ENCODE peak calls at places on chromosomes 4 and X, in eight cellular contexts. M is fibroblast of mammary gland; D is D341Med; Q is GM04504; A is OCI-M1; E is CD8-positive, alpha-beta memory T cell; X is heart right ventricle; Y is activated CD4-positive, alpha-beta T cell treated with anti-CD3 and anti-CD28 coated beads, Interleukin-2, amount 10 ng/mL, durations not matched to agents 7 days and 5 days. I is an unnamed sample.

GRCh38 chr4:159191989-159192388 is 89.1 kb downstream of the RAPGEF2 start:
- DNase-seq in M (peak; percentile 83), X (no peak), D (no peak), A (peak; percentile 85), Y (no peak), Q (peak; percentile 23), E (no peak), I (no peak)

GRCh38 chr4:113468165-113469022 is 293.1 kb downstream of the CAMK2D start:
- DNase-seq in E (no peak), X (peak; percentile 82), A (peak; percentile 18), D (no peak), Q (peak; percentile 99), Y (peak; percentile 7), M (peak; percentile 100), I (no peak)

GRCh38 chr4:148442830-148443549 is 776 bp upstream of the NR3C2 start:
- DNase-seq in Y (no peak), X (peak; percentile 28), E (no peak), M (no peak), D (peak; percentile 41), Q (no peak), A (peak; percentile 68), I (no peak)

GRCh38 chr4:24279911-24280375 is 304.4 kb downstream of the DHX15 start:
- DNase-seq in D (no peak), A (no peak), E (no peak), Y (no peak), M (no peak), X (no peak), Q (no peak), I (no peak)

GRCh38 chr4:172390341-172390740 is 577.1 kb downstream of the GALNTL6 start:
- DNase-seq in M (peak; percentile 44), E (no peak), Y (no peak), A (no peak), Q (no peak), D (no peak), X (no peak), I (no peak)

GRCh38 chr4:153275380-153276276 is 68.9 kb upstream of the MND1 start:
- DNase-seq in Y (no peak), A (no peak), Q (no peak), D (no peak), E (no peak), M (no peak), X (no peak), I (no peak)

GRCh38 chr4:174523003-174523693 is 860 bp upstream of the HPGD start:
- DNase-seq in Q (no peak), M (peak; percentile 37), D (no peak), A (peak; percentile 76), Y (no peak), E (peak; percentile 1), X (no peak), I (no peak)

GRCh38 chr4:4456816-4457578 is 70.1 kb downstream of the NSG1 start:
- DNase-seq in E (no peak), A (no peak), Y (no peak), X (no peak), M (no peak), Q (no peak), D (no peak), I (no peak)

GRCh38 chr4:54098375-54098774 is 1.6 kb upstream of the GSX2 start:
- DNase-seq in Y (no peak), Q (peak; percentile 17), X (no peak), D (no peak), M (no peak), A (no peak), E (no peak), I (no peak)

GRCh38 chrX:69179380-69179911 is 14.2 kb upstream of the PJA1 start:
- DNase-seq in Y (no peak), M (peak; percentile 16), X (no peak), E (no peak), A (no peak), D (peak; percentile 33), Q (no peak), I (no peak)